ENCODE peak calls at places on chromosomes 2 and 18, in five cellular contexts. W is endodermal cell, A is lower lobe of right lung, S is A549, N is K562. Y is an unnamed sample.

GRCh38 chr18:2948038-2948437 is 64.9 kb downstream of the LPIN2 start:
- DNase-seq in W (peak; percentile 55), A (no peak), S (peak; percentile 54), N (peak; percentile 32), Y (no peak)

GRCh38 chr2:147846382-147847081 is 1.7 kb downstream of the ACVR2A start:
- DNase-seq in W (no peak), A (no peak), S (no peak), N (no peak), Y (no peak)

GRCh38 chr2:177992992-177993391 is 79.6 kb downstream of the PDE11A start:
- DNase-seq in W (no peak), A (no peak), S (no peak), N (no peak), Y (no peak)

GRCh38 chr18:65788373-65788772 is 37.6 kb downstream of the CDH7 start:
- DNase-seq in W (no peak), A (no peak), S (peak; percentile 65), N (peak; percentile 1), Y (no peak)

GRCh38 chr2:65450810-65451209 is 18.4 kb upstream of the SPRED2 start:
- DNase-seq in W (no peak), A (no peak), S (no peak), N (no peak), Y (no peak)

GRCh38 chr2:72132981-72133720 is 14.5 kb downstream of the CYP26B1 start:
- DNase-seq in W (peak; percentile 42), A (no peak), S (no peak), N (no peak), Y (peak; percentile 27)

GRCh38 chr2:170966648-170967396 is 37.8 kb downstream of the GORASP2 start:
- DNase-seq in W (peak; percentile 81), A (no peak), S (peak; percentile 61), N (peak; percentile 52), Y (no peak)

GRCh38 chr2:2325538-2325937 is 5.5 kb downstream of the MYT1L start:
- DNase-seq in W (peak; percentile 51), A (no peak), S (no peak), N (no peak), Y (no peak)

GRCh38 chr2:27724191-27724590 is 47.3 kb upstream of the MRPL33 start:
- DNase-seq in W (no peak), A (no peak), S (no peak), N (no peak), Y (no peak)

GRCh38 chr2:16102976-16103380 is 162.6 kb downstream of the MYCN start:
- DNase-seq in W (no peak), A (no peak), S (no peak), N (no peak), Y (no peak)

GRCh38 chr18:48928787-48929186 is 22.0 kb downstream of the SMAD7 start:
- DNase-seq in W (no peak), A (peak; percentile 88), S (no peak), N (no peak), Y (peak; percentile 87)

GRCh38 chr2:33011941-33012340 is 65.2 kb downstream of the LTBP1 start:
- DNase-seq in W (no peak), A (no peak), S (no peak), N (no peak), Y (no peak)

GRCh38 chr2:30886101-30886500 is 78.9 kb upstream of the CAPN13 start:
- DNase-seq in W (peak; percentile 60), A (no peak), S (no peak), N (no peak), Y (no peak)

GRCh38 chr18:3836483-3836882 is 386.5 kb downstream of the TGIF1 start:
- DNase-seq in W (no peak), A (no peak), S (no peak), N (no peak), Y (no peak)

GRCh38 chr2:155442755-155443372 is 744.4 kb downstream of the KCNJ3 start:
- DNase-seq in W (no peak), A (no peak), S (no peak), N (peak; percentile 3), Y (no peak)

GRCh38 chr2:105235388-105236059 is 6.0 kb upstream of the GPR45 start:
- DNase-seq in W (peak; percentile 95), A (peak; percentile 82), S (peak; percentile 82), N (peak; percentile 87), Y (peak; percentile 87)

GRCh38 chr2:158011055-158011771 is 90.5 kb upstream of the UPP2 start:
- DNase-seq in W (peak; percentile 78), A (no peak), S (no peak), N (no peak), Y (no peak)

GRCh38 chr2:203453858-203454451 is 81.1 kb downstream of the RAPH1 start:
- DNase-seq in W (no peak), A (no peak), S (peak; percentile 64), N (peak; percentile 58), Y (no peak)

GRCh38 chr2:127961729-127962128 is 66.1 kb downstream of the SAP130 start:
- DNase-seq in W (no peak), A (no peak), S (no peak), N (no peak), Y (no peak)

GRCh38 chr2:157820202-157820601 is 55.9 kb downstream of the ACVR1 start:
- DNase-seq in W (no peak), A (no peak), S (no peak), N (no peak), Y (no peak)

GRCh38 chr2:135202751-135203150 is 150.7 kb downstream of the RAB3GAP1 start:
- DNase-seq in W (no peak), A (no peak), S (no peak), N (no peak), Y (no peak)

GRCh38 chr18:10515456-10515855 is 10.4 kb upstream of the NAPG start:
- DNase-seq in W (no peak), A (no peak), S (no peak), N (no peak), Y (no peak)

GRCh38 chr2:217707116-217707742 is 295.6 kb downstream of the TNS1 start:
- DNase-seq in W (no peak), A (no peak), S (no peak), N (no peak), Y (no peak)

GRCh38 chr18:72541871-72542690 is 2.1 kb downstream of the CBLN2 start:
- DNase-seq in W (peak; percentile 90), A (no peak), S (no peak), N (no peak), Y (no peak)

GRCh38 chr2:145380436-145381017 is 860.6 kb upstream of the ZEB2 start:
- DNase-seq in W (no peak), A (no peak), S (peak; percentile 58), N (no peak), Y (no peak)

GRCh38 chr2:16250466-16250865 is 310.1 kb downstream of the MYCN start:
- DNase-seq in W (no peak), A (no peak), S (no peak), N (no peak), Y (no peak)

GRCh38 chr2:214881647-214882205 is 72.2 kb upstream of the BARD1 start:
- DNase-seq in W (no peak), A (no peak), S (no peak), N (no peak), Y (no peak)

GRCh38 chr2:10380048-10380926 is 67.8 kb downstream of the ODC1 start:
- DNase-seq in W (no peak), A (peak; percentile 66), S (no peak), N (no peak), Y (no peak)
- H3K4me1 ChIP-seq in W (peaks cover 3% of the 10 kb centered on the region), A (peaks cover 85% of the 10 kb centered on the region), S (peaks cover 59% of the 10 kb centered on the region), N (peaks cover 5% of the 10 kb centered on the region), Y (no peaks in the 10 kb centered on the region)

DNA sequence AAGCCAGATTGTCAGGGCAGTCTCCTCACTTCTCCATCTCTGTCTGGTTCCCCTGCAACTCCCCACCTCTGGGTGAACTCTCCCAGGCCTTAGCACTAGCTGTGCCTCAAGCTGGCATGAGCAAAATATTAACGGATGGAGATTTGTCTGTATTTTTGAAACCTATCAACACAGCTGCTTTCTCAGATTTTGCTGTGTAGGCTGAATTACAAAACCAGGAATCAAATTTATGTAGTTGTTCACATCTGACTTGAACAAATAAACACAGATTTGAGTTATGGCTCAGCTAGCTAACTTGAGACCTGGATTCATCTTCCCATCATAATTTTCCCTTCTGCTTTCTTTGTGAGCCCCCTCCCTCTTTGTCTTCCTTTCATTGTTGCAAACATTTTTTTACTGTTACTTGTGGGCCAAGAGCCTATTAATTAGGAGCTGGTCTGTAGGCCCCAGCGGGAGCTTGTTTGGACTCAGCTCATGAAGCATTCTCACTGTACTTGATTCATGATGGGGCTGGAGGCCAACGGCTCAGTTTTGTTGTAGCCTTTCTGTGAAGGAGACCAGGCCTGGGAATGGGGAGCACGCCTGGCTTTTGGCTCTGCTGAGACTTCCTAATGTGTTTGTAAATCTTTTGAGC is 164.1 kb upstream of the GATA6 start:
- DNase-seq in W (no peak), A (no peak), S (no peak), N (no peak), Y (peak; percentile 57)
- H3K27ac ChIP-seq in W (no peak overlapping the region), A (no peak overlapping the region), S (no peak overlapping the region), N (no peak overlapping the region), Y (no peak overlapping the region)

DNA sequence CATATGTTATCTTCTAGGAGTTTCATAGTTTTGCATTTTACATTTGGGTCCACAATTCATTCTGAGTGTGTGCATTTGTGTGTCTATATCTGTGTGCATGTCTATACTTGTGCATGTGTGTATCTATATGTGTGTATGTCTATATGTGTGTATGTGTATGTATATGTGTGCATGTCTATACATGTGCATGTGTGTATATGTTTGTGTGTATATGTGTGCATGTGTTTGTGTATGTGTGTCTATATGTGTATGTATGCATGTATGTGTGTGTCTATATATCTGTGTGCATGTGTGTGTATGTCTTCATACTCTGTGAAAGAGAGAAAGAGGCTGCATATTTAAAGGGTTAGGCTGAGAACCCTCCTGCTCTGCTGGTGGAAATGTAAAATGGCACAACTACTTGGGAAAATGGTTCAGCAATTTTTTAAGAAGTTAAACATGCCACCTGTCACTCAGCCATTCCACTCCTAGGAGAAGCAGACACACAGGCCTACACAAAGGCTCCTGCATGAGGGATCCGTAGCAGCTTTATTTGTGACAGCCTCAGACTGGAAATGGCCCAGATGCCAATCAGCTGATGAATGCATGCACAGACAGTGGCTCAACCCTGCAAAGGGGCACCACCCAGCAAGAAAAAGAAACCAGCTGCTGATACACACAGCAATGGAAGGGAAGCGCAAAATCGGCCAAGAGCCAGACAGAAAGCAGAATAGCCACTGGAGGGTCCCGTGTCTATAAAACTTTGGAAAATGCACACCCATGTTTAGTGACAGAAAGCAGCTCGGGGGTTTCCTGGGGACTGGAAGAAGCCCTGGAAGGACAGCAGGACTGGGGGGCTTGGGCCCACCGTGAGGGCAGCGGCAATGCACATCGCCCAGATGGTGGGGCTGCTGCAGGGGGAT is 146.8 kb downstream of the SEPTIN10 start:
- DNase-seq in W (peak; percentile 31), A (peak; percentile 6), S (peak; percentile 19), N (no peak), Y (no peak)
- H3K4me3 ChIP-seq in W (no peak overlapping the region), A (no peak overlapping the region), S (no peak overlapping the region), N (no peak overlapping the region), Y (no peak overlapping the region)

DNA sequence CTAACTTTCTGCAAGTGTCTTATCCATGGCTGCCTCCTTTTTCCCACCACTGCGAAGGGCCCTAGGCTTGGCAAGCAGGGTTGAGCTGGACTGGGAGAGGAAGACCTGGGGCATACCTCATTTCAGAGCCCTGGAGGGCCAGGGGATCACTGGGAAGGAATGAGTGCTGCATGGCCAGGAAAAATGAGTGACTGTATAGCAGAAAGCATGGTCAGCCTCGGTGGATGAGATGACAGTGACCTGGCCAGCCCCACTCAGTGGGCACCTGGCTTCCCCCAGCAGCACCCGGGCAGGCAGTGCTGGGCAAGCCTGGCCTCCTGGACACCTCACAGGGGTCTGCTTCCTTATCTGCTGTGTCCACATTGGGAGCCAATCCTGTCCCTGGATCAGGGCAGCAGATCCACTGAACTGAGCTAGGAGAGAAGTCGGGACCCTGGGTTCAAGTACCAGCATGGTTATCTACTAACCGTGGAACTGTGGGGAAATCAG is 76.4 kb downstream of the HS1BP3 start:
- DNase-seq in W (no peak), A (no peak), S (no peak), N (no peak), Y (no peak)
- H3K4me1 ChIP-seq in W (no peaks in the 10 kb centered on the region), A (peaks cover 79% of the 10 kb centered on the region), S (peaks cover 23% of the 10 kb centered on the region), N (peaks cover 35% of the 10 kb centered on the region), Y (no peaks in the 10 kb centered on the region)

GRCh38 chr2:46119453-46119852 is 177.8 kb upstream of the EPAS1 start:
- DNase-seq in W (no peak), A (no peak), S (no peak), N (no peak), Y (no peak)
- H3K27ac ChIP-seq in W (no peak overlapping the region), A (peak overlapping the region; percentile 67), S (peak overlapping the region; percentile 14), N (no peak overlapping the region), Y (no peak overlapping the region)